ENCODE peak calls at places on chromosomes 1 and 21, in eight cellular contexts. One of them, this sample, is unnamed.

GRCh38 chr1:222712253-222713090 is at the start of the genes AIDA and BROX:
- DNase-seq in prostate gland: peak; percentile 93
- DNase-seq in mucosa of descending colon: peak; percentile 97
- DNase-seq in fibroblast of mammary gland: peak; percentile 72
- DNase-seq in Calu3: peak; percentile 99
- DNase-seq in AG10803: peak; percentile 81
- DNase-seq in tibial artery: peak; percentile 97
- DNase-seq in progenitor cell of endocrine pancreas: peak; percentile 91
- DNase-seq in this sample: peak; percentile 97

GRCh38 chr1:70896224-70896623 is 151.4 kb downstream of the PTGER3 start:
- DNase-seq in prostate gland: no peak
- DNase-seq in mucosa of descending colon: no peak
- DNase-seq in fibroblast of mammary gland: peak; percentile 23
- DNase-seq in Calu3: no peak
- DNase-seq in AG10803: peak; percentile 26
- DNase-seq in tibial artery: no peak
- DNase-seq in progenitor cell of endocrine pancreas: no peak
- DNase-seq in this sample: no peak

GRCh38 chr1:20411196-20411980 is 74.6 kb downstream of the CAMK2N1 start:
- DNase-seq in prostate gland: no peak
- DNase-seq in mucosa of descending colon: no peak
- DNase-seq in fibroblast of mammary gland: peak; percentile 99
- DNase-seq in Calu3: peak; percentile 15
- DNase-seq in AG10803: peak; percentile 92
- DNase-seq in tibial artery: peak; percentile 48
- DNase-seq in progenitor cell of endocrine pancreas: no peak
- DNase-seq in this sample: no peak

GRCh38 chr1:183368213-183369108 is 49.7 kb downstream of the NMNAT2 start:
- DNase-seq in prostate gland: no peak
- DNase-seq in mucosa of descending colon: no peak
- DNase-seq in fibroblast of mammary gland: no peak
- DNase-seq in Calu3: no peak
- DNase-seq in AG10803: no peak
- DNase-seq in tibial artery: no peak
- DNase-seq in progenitor cell of endocrine pancreas: no peak
- DNase-seq in this sample: no peak

GRCh38 chr1:7281821-7282220 is 489.3 kb upstream of the VAMP3 start:
- DNase-seq in prostate gland: no peak
- DNase-seq in mucosa of descending colon: no peak
- DNase-seq in fibroblast of mammary gland: peak; percentile 96
- DNase-seq in Calu3: no peak
- DNase-seq in AG10803: peak; percentile 90
- DNase-seq in tibial artery: no peak
- DNase-seq in progenitor cell of endocrine pancreas: no peak
- DNase-seq in this sample: no peak

GRCh38 chr1:157870477-157870876 is 28.9 kb upstream of the CD5L start:
- DNase-seq in prostate gland: no peak
- DNase-seq in mucosa of descending colon: no peak
- DNase-seq in fibroblast of mammary gland: no peak
- DNase-seq in Calu3: no peak
- DNase-seq in AG10803: no peak
- DNase-seq in tibial artery: no peak
- DNase-seq in progenitor cell of endocrine pancreas: no peak
- DNase-seq in this sample: no peak

GRCh38 chr1:39159224-39160036 is 45.1 kb upstream of the MACF1 start:
- DNase-seq in prostate gland: peak; percentile 47
- DNase-seq in mucosa of descending colon: peak; percentile 48
- DNase-seq in fibroblast of mammary gland: no peak
- DNase-seq in Calu3: peak; percentile 63
- DNase-seq in AG10803: peak; percentile 79
- DNase-seq in tibial artery: no peak
- DNase-seq in progenitor cell of endocrine pancreas: no peak
- DNase-seq in this sample: no peak

GRCh38 chr1:219342836-219343235 is 169.2 kb downstream of the LYPLAL1 start:
- DNase-seq in prostate gland: no peak
- DNase-seq in mucosa of descending colon: no peak
- DNase-seq in fibroblast of mammary gland: no peak
- DNase-seq in Calu3: no peak
- DNase-seq in AG10803: no peak
- DNase-seq in tibial artery: no peak
- DNase-seq in progenitor cell of endocrine pancreas: no peak
- DNase-seq in this sample: no peak

GRCh38 chr1:156963621-156964020 is 43.2 kb downstream of the LRRC71 start:
- DNase-seq in prostate gland: no peak
- DNase-seq in mucosa of descending colon: peak; percentile 29
- DNase-seq in fibroblast of mammary gland: no peak
- DNase-seq in Calu3: no peak
- DNase-seq in AG10803: peak; percentile 10
- DNase-seq in tibial artery: no peak
- DNase-seq in progenitor cell of endocrine pancreas: no peak
- DNase-seq in this sample: no peak

GRCh38 chr1:75423136-75423535 is 187.8 kb downstream of the SLC44A5 start:
- DNase-seq in prostate gland: no peak
- DNase-seq in mucosa of descending colon: no peak
- DNase-seq in fibroblast of mammary gland: no peak
- DNase-seq in Calu3: no peak
- DNase-seq in AG10803: no peak
- DNase-seq in tibial artery: no peak
- DNase-seq in progenitor cell of endocrine pancreas: no peak
- DNase-seq in this sample: no peak

GRCh38 chr21:25462517-25462971 is 144.7 kb downstream of the MRPL39 start:
- DNase-seq in prostate gland: no peak
- DNase-seq in mucosa of descending colon: no peak
- DNase-seq in fibroblast of mammary gland: no peak
- DNase-seq in Calu3: no peak
- DNase-seq in AG10803: no peak
- DNase-seq in tibial artery: no peak
- DNase-seq in progenitor cell of endocrine pancreas: no peak
- DNase-seq in this sample: no peak

GRCh38 chr1:159071970-159072582 is 4.5 kb downstream of the AIM2 start:
- DNase-seq in prostate gland: no peak
- DNase-seq in mucosa of descending colon: peak; percentile 27
- DNase-seq in fibroblast of mammary gland: peak; percentile 83
- DNase-seq in Calu3: peak; percentile 12
- DNase-seq in AG10803: peak; percentile 81
- DNase-seq in tibial artery: no peak
- DNase-seq in progenitor cell of endocrine pancreas: no peak
- DNase-seq in this sample: no peak

GRCh38 chr1:30732277-30732996 is 9.1 kb upstream of the MATN1 start:
- DNase-seq in prostate gland: no peak
- DNase-seq in mucosa of descending colon: no peak
- DNase-seq in fibroblast of mammary gland: no peak
- DNase-seq in Calu3: no peak
- DNase-seq in AG10803: peak; percentile 60
- DNase-seq in tibial artery: no peak
- DNase-seq in progenitor cell of endocrine pancreas: no peak
- DNase-seq in this sample: no peak

GRCh38 chr1:228347181-228347580 is 59.5 kb downstream of the TRIM11 start:
- DNase-seq in prostate gland: no peak
- DNase-seq in mucosa of descending colon: no peak
- DNase-seq in fibroblast of mammary gland: no peak
- DNase-seq in Calu3: no peak
- DNase-seq in AG10803: no peak
- DNase-seq in tibial artery: peak; percentile 39
- DNase-seq in progenitor cell of endocrine pancreas: no peak
- DNase-seq in this sample: peak; percentile 0

GRCh38 chr21:45330851-45331261 is 43.2 kb upstream of the POFUT2 start:
- DNase-seq in prostate gland: no peak
- DNase-seq in mucosa of descending colon: no peak
- DNase-seq in fibroblast of mammary gland: no peak
- DNase-seq in Calu3: no peak
- DNase-seq in AG10803: no peak
- DNase-seq in tibial artery: peak; percentile 64
- DNase-seq in progenitor cell of endocrine pancreas: no peak
- DNase-seq in this sample: no peak

GRCh38 chr1:223756002-223756775 is 43.9 kb downstream of the CAPN2 start:
- DNase-seq in prostate gland: no peak
- DNase-seq in mucosa of descending colon: no peak
- DNase-seq in fibroblast of mammary gland: no peak
- DNase-seq in Calu3: no peak
- DNase-seq in AG10803: no peak
- DNase-seq in tibial artery: no peak
- DNase-seq in progenitor cell of endocrine pancreas: no peak
- DNase-seq in this sample: no peak

GRCh38 chr1:116834605-116835004 is 75.1 kb upstream of the PTGFRN start:
- DNase-seq in prostate gland: no peak
- DNase-seq in mucosa of descending colon: no peak
- DNase-seq in fibroblast of mammary gland: no peak
- DNase-seq in Calu3: no peak
- DNase-seq in AG10803: no peak
- DNase-seq in tibial artery: no peak
- DNase-seq in progenitor cell of endocrine pancreas: no peak
- DNase-seq in this sample: no peak

GRCh38 chr1:153953859-153954365 is 4.5 kb downstream of the CRTC2 start:
- DNase-seq in prostate gland: no peak
- DNase-seq in mucosa of descending colon: no peak
- DNase-seq in fibroblast of mammary gland: no peak
- DNase-seq in Calu3: no peak
- DNase-seq in AG10803: no peak
- DNase-seq in tibial artery: no peak
- DNase-seq in progenitor cell of endocrine pancreas: no peak
- DNase-seq in this sample: no peak

GRCh38 chr1:31183927-31184554 is 55.6 kb downstream of the NKAIN1 start:
- DNase-seq in prostate gland: peak; percentile 38
- DNase-seq in mucosa of descending colon: peak; percentile 72
- DNase-seq in fibroblast of mammary gland: peak; percentile 48
- DNase-seq in Calu3: peak; percentile 66
- DNase-seq in AG10803: peak; percentile 21
- DNase-seq in tibial artery: no peak
- DNase-seq in progenitor cell of endocrine pancreas: peak; percentile 62
- DNase-seq in this sample: peak; percentile 22

GRCh38 chr1:205480349-205481278 is 23.9 kb upstream of the CDK18 start:
- DNase-seq in prostate gland: no peak
- DNase-seq in mucosa of descending colon: no peak
- DNase-seq in fibroblast of mammary gland: no peak
- DNase-seq in Calu3: no peak
- DNase-seq in AG10803: no peak
- DNase-seq in tibial artery: no peak
- DNase-seq in progenitor cell of endocrine pancreas: no peak
- DNase-seq in this sample: peak; percentile 70

GRCh38 chr1:61158592-61158991 is 76.2 kb downstream of the NFIA start:
- DNase-seq in prostate gland: no peak
- DNase-seq in mucosa of descending colon: no peak
- DNase-seq in fibroblast of mammary gland: no peak
- DNase-seq in Calu3: no peak
- DNase-seq in AG10803: peak; percentile 71
- DNase-seq in tibial artery: no peak
- DNase-seq in progenitor cell of endocrine pancreas: no peak
- DNase-seq in this sample: no peak
- TF ChIP-seq CTCF in prostate gland: no peak
- TF ChIP-seq CTCF in mucosa of descending colon: no peak
- TF ChIP-seq CTCF in fibroblast of mammary gland: no peak
- TF ChIP-seq CTCF in Calu3: no peak
- TF ChIP-seq CTCF in AG10803: no peak
- TF ChIP-seq CTCF in tibial artery: no peak
- TF ChIP-seq CTCF in progenitor cell of endocrine pancreas: no peak
- TF ChIP-seq CTCF in this sample: no peak

GRCh38 chr21:14737922-14738321 is 191.8 kb upstream of the SAMSN1 start:
- DNase-seq in prostate gland: peak; percentile 45
- DNase-seq in mucosa of descending colon: peak; percentile 88
- DNase-seq in fibroblast of mammary gland: peak; percentile 71
- DNase-seq in Calu3: peak; percentile 48
- DNase-seq in AG10803: peak; percentile 25
- DNase-seq in tibial artery: no peak
- DNase-seq in progenitor cell of endocrine pancreas: no peak
- DNase-seq in this sample: no peak
- TF ChIP-seq CTCF in prostate gland: peak; percentile 59
- TF ChIP-seq CTCF in mucosa of descending colon: peak; percentile 51
- TF ChIP-seq CTCF in fibroblast of mammary gland: peak; percentile 74
- TF ChIP-seq CTCF in Calu3: peak; percentile 27
- TF ChIP-seq CTCF in AG10803: peak; percentile 54
- TF ChIP-seq CTCF in tibial artery: peak; percentile 16
- TF ChIP-seq CTCF in progenitor cell of endocrine pancreas: peak; percentile 71
- TF ChIP-seq CTCF in this sample: peak; percentile 87

GRCh38 chr1:200636681-200637080 is 16.1 kb upstream of the KIF14 start:
- DNase-seq in prostate gland: no peak
- DNase-seq in mucosa of descending colon: no peak
- DNase-seq in fibroblast of mammary gland: no peak
- DNase-seq in Calu3: no peak
- DNase-seq in AG10803: no peak
- DNase-seq in tibial artery: no peak
- DNase-seq in progenitor cell of endocrine pancreas: no peak
- DNase-seq in this sample: no peak

GRCh38 chr1:200629876-200630514 is 9.4 kb upstream of the KIF14 start:
- DNase-seq in prostate gland: no peak
- DNase-seq in mucosa of descending colon: no peak
- DNase-seq in fibroblast of mammary gland: no peak
- DNase-seq in Calu3: no peak
- DNase-seq in AG10803: no peak
- DNase-seq in tibial artery: no peak
- DNase-seq in progenitor cell of endocrine pancreas: no peak
- DNase-seq in this sample: no peak

GRCh38 chr1:200631375-200631774 is 10.8 kb upstream of the KIF14 start:
- DNase-seq in prostate gland: no peak
- DNase-seq in mucosa of descending colon: no peak
- DNase-seq in fibroblast of mammary gland: no peak
- DNase-seq in Calu3: no peak
- DNase-seq in AG10803: no peak
- DNase-seq in tibial artery: no peak
- DNase-seq in progenitor cell of endocrine pancreas: no peak
- DNase-seq in this sample: no peak

GRCh38 chr1:200638073-200638472 is 17.5 kb upstream of the KIF14 start:
- DNase-seq in prostate gland: no peak
- DNase-seq in mucosa of descending colon: no peak
- DNase-seq in fibroblast of mammary gland: no peak
- DNase-seq in Calu3: no peak
- DNase-seq in AG10803: no peak
- DNase-seq in tibial artery: no peak
- DNase-seq in progenitor cell of endocrine pancreas: no peak
- DNase-seq in this sample: no peak

DNA sequence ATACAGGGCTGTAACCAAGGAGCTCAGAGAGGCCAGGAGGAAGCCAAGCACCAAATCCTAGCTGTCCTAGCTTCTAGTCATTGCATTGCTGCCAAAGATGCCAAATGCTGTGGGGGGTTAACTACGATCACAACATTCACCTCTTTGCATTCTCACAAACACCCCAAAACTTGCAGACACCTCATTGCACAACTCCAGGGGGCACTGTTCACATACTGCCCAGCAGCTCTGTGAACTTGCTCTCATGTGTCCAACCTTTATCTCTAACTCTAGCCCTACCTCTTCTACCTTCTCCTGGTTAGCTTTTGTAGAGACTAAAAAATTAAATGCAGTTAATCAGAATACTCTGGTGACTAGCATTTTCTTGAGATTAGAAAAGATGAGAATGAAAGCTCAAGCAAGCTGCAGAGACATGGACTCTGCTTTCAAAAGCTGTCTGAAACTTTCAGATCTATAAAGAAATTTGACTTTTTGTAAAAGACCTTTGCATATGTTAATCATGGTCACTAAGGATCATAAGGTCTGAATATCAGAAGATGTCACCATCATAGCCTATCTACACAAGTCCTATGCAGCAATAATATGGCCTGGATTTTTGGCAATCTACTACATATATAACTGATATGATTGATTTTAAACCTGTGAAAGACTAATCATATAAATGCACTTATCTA is 14.0 kb upstream of the KIF14 start:
- DNase-seq in prostate gland: no peak
- DNase-seq in mucosa of descending colon: no peak
- DNase-seq in fibroblast of mammary gland: no peak
- DNase-seq in Calu3: no peak
- DNase-seq in AG10803: no peak
- DNase-seq in tibial artery: no peak
- DNase-seq in progenitor cell of endocrine pancreas: no peak
- DNase-seq in this sample: no peak
- TF ChIP-seq CTCF in prostate gland: no peak
- TF ChIP-seq CTCF in mucosa of descending colon: no peak
- TF ChIP-seq CTCF in fibroblast of mammary gland: peak; percentile 9
- TF ChIP-seq CTCF in Calu3: no peak
- TF ChIP-seq CTCF in AG10803: no peak
- TF ChIP-seq CTCF in tibial artery: no peak
- TF ChIP-seq CTCF in progenitor cell of endocrine pancreas: peak; percentile 12
- TF ChIP-seq CTCF in this sample: no peak

GRCh38 chr1:212566522-212567479 is 41.8 kb upstream of the ATF3 start:
- DNase-seq in prostate gland: peak; percentile 40
- DNase-seq in mucosa of descending colon: peak; percentile 70
- DNase-seq in fibroblast of mammary gland: peak; percentile 77
- DNase-seq in Calu3: peak; percentile 50
- DNase-seq in AG10803: peak; percentile 66
- DNase-seq in tibial artery: no peak
- DNase-seq in progenitor cell of endocrine pancreas: no peak
- DNase-seq in this sample: peak; percentile 52
- TF ChIP-seq CTCF in prostate gland: peak; percentile 8
- TF ChIP-seq CTCF in mucosa of descending colon: no peak
- TF ChIP-seq CTCF in fibroblast of mammary gland: no peak
- TF ChIP-seq CTCF in Calu3: no peak
- TF ChIP-seq CTCF in AG10803: no peak
- TF ChIP-seq CTCF in tibial artery: no peak
- TF ChIP-seq CTCF in progenitor cell of endocrine pancreas: no peak
- TF ChIP-seq CTCF in this sample: no peak